ENCODE peak calls at places on chromosomes 11 and 22, in nine cellular contexts. Y, A, R, L, Q, Z, H, T and C are unnamed samples.

GRCh38 chr11:64164392-64165312 is 1.3 kb downstream of the MACROD1 start:
- DNase-seq in Y (no peak), A (peak), R (no peak), L (no peak), Q (no peak), Z (peak), H (no peak), T (peak), C (no peak)

GRCh38 chr11:119624102-119624615 is 104.8 kb downstream of the NECTIN1 start:
- DNase-seq in Y (peak), A (peak), R (no peak), L (no peak), Q (no peak), Z (no peak), H (no peak), T (peak), C (peak)

GRCh38 chr11:32451808-32452207 is 16.5 kb upstream of the WT1 start:
- DNase-seq in Y (no peak), A (no peak), R (no peak), L (no peak), Q (peak), Z (peak), H (no peak), T (no peak), C (no peak)

GRCh38 chr11:1937616-1938342 is 9.4 kb upstream of the MRPL23 start:
- DNase-seq in Y (peak), A (no peak), R (no peak), L (no peak), Q (no peak), Z (no peak), H (no peak), T (no peak), C (no peak)

GRCh38 chr11:64814712-64815187 is 4.4 kb upstream of the MEN1 start:
- DNase-seq in Y (no peak), A (no peak), R (no peak), L (no peak), Q (no peak), Z (no peak), H (peak), T (no peak), C (no peak)

GRCh38 chr11:61871158-61871597 is 20.2 kb downstream of the FADS3 start:
- DNase-seq in Y (peak), A (peak), R (peak), L (peak), Q (peak), Z (peak), H (peak), T (peak), C (peak)

GRCh38 chr11:96213500-96213899 is 129.5 kb downstream of the MAML2 start:
- DNase-seq in Y (no peak), A (peak), R (no peak), L (no peak), Q (no peak), Z (no peak), H (no peak), T (no peak), C (no peak)

GRCh38 chr11:28346209-28346608 is 238.0 kb downstream of the METTL15 start:
- DNase-seq in Y (no peak), A (peak), R (no peak), L (no peak), Q (no peak), Z (no peak), H (no peak), T (no peak), C (no peak)

GRCh38 chr11:92501346-92501745 is 276.7 kb downstream of the FAT3 start:
- DNase-seq in Y (no peak), A (no peak), R (no peak), L (no peak), Q (no peak), Z (no peak), H (no peak), T (no peak), C (no peak)

GRCh38 chr22:41844513-41844912 is 11.6 kb downstream of the SREBF2 start:
- DNase-seq in Y (no peak), A (peak), R (no peak), L (no peak), Q (no peak), Z (no peak), H (no peak), T (no peak), C (no peak)

GRCh38 chr11:15893080-15893492 is 463.3 kb downstream of the SOX6 start:
- DNase-seq in Y (peak), A (peak), R (no peak), L (no peak), Q (no peak), Z (no peak), H (no peak), T (no peak), C (no peak)

GRCh38 chr11:73415854-73416615 is 39.8 kb downstream of the RELT start:
- DNase-seq in Y (no peak), A (peak), R (peak), L (no peak), Q (no peak), Z (no peak), H (no peak), T (no peak), C (no peak)

GRCh38 chr11:114259551-114259983 is 36.6 kb upstream of the NNMT start:
- DNase-seq in Y (no peak), A (no peak), R (peak), L (no peak), Q (no peak), Z (no peak), H (no peak), T (no peak), C (no peak)

GRCh38 chr11:71269603-71270511 is 17.5 kb upstream of the SHANK2 start:
- DNase-seq in Y (no peak), A (no peak), R (no peak), L (no peak), Q (no peak), Z (no peak), H (no peak), T (peak), C (no peak)

GRCh38 chr22:45499746-45500145 is 2.9 kb upstream of the FBLN1 start:
- DNase-seq in Y (no peak), A (no peak), R (no peak), L (no peak), Q (peak), Z (no peak), H (no peak), T (no peak), C (peak)